ENCODE peak calls at places on chromosomes 7 and 10, in six cellular contexts. M is PC-9, E is neural progenitor cell, L is MM.1S, R is GM23248, F is GM23338. N is an unnamed sample.
A peak's percentile ranks its signal among the peaks of the same experiment; 100 is the strongest.

GRCh38 chr10:97046426-97047072 is 139.2 kb downstream of the SLIT1 start:
- DNase-seq in M (no peak), E (no peak), L (no peak), R (no peak), F (no peak), N (no peak)

GRCh38 chr7:56046728-56047445 is 4.4 kb downstream of the PSPH start:
- DNase-seq in M (no peak), E (peak; percentile 23), L (no peak), R (peak; percentile 77), F (no peak), N (no peak)

GRCh38 chr7:9307131-9307530 is 873.7 kb downstream of the NXPH1 start:
- DNase-seq in M (no peak), E (no peak), L (no peak), R (no peak), F (no peak), N (no peak)

GRCh38 chr10:133197786-133198185 is 32.2 kb upstream of the UTF1 start:
- DNase-seq in M (no peak), E (no peak), L (no peak), R (no peak), F (no peak), N (no peak)

GRCh38 chr10:50316169-50316568 is 64.9 kb upstream of the ASAH2 start:
- DNase-seq in M (no peak), E (no peak), L (no peak), R (no peak), F (no peak), N (no peak)

GRCh38 chr7:51315393-51316261 is 982 bp downstream of the COBL start:
- DNase-seq in M (peak; percentile 92), E (peak; percentile 75), L (no peak), R (peak; percentile 27), F (peak; percentile 85), N (peak; percentile 74)

GRCh38 chr10:102101152-102101551 is 19.0 kb downstream of the LDB1 start:
- DNase-seq in M (no peak), E (no peak), L (no peak), R (no peak), F (peak; percentile 36), N (no peak)

GRCh38 chr10:103554488-103555320 is 61.2 kb downstream of the NEURL1 start:
- DNase-seq in M (peak; percentile 32), E (peak; percentile 76), L (peak; percentile 52), R (peak; percentile 74), F (peak; percentile 83), N (peak; percentile 58)

GRCh38 chr10:17905491-17905890 is 46.2 kb upstream of the SLC39A12 start:
- DNase-seq in M (no peak), E (no peak), L (no peak), R (peak; percentile 47), F (no peak), N (peak; percentile 47)

GRCh38 chr10:109696981-109697775 is 226.1 kb downstream of the XPNPEP1 start:
- DNase-seq in M (no peak), E (no peak), L (no peak), R (no peak), F (no peak), N (no peak)

GRCh38 chr7:81802251-81802650 is 32.4 kb upstream of the HGF start:
- DNase-seq in M (no peak), E (no peak), L (no peak), R (no peak), F (no peak), N (no peak)

GRCh38 chr10:68271104-68271882 is 39.4 kb upstream of the ATOH7 start:
- DNase-seq in M (no peak), E (peak; percentile 81), L (no peak), R (no peak), F (peak; percentile 21), N (no peak)

DNA sequence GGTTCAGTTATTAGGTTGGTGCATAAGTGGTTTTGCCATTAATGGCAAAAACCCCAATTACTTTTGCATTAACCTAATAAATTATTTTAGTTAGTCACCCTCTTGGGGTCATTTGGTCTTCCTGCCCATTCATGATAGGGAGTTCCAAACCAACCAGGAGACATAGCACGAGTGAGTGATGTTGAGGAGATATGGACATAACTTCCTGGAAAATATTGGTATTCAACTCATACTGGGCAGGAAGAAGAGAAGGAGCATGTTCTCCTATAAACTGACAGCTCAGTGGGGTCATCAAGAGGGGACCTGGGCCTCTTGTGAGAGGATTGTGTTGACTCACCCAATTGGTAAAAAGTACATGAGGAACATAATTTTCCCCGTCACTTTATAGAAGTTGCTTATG is 23.7 kb downstream of the SPAG6 start:
- DNase-seq in M (no peak), E (no peak), L (no peak), R (no peak), F (no peak), N (no peak)
- H2AFZ ChIP-seq in M (no peak overlapping the region), E (no peak overlapping the region), L (no peak overlapping the region), R (no peak overlapping the region), F (no peak overlapping the region), N (no peak overlapping the region)

DNA sequence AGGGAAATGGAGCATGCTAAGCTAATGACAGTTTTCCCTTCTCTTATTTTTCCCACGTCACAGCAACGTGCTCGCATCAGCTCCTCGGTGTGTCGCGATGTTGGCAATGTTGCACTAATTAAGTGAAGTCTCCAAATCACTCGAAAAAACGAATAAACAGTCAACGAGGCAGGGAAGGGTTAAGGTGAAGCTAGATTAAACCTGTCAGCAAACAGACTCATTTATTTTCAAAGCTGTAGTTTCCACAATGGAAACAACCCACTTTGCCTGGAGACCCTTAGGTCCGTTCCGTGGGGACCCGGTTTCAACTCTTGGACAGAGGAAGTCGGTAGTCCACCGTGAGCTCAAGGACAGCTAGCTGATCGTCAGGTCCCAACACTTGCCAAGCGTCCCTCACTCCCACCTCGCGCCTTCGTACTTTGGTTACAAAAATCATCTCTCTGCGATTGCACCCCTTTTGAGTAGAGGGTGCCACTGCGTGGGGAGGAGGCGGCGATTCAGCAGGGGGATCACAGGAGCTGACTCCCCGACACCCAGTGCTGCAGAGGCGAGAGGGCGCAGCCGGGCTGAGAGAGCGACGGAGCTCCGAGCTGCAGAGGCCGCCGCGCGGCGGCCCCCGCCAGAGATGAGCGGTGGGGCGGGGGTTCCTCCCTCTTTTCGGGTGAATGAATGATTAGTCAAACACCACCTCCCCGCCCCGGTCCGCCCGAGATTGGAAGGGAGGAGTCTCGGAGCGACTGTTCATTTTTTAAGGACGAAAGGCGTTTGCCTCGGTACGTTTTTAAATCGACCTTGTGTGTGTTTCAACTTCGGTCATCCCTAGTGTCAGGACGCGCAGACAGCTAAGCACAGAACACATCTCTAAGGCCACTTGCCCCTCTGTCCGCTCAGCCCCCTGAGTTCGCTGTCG is 1.3 kb upstream of the BMPER start:
- DNase-seq in M (no peak), E (peak; percentile 77), L (peak; percentile 45), R (peak; percentile 88), F (peak; percentile 56), N (no peak)
- TF ChIP-seq EZH2 in M (no peak), E (peak; percentile 69), L (no peak), R (no peak), F (no peak), N (no peak)

DNA sequence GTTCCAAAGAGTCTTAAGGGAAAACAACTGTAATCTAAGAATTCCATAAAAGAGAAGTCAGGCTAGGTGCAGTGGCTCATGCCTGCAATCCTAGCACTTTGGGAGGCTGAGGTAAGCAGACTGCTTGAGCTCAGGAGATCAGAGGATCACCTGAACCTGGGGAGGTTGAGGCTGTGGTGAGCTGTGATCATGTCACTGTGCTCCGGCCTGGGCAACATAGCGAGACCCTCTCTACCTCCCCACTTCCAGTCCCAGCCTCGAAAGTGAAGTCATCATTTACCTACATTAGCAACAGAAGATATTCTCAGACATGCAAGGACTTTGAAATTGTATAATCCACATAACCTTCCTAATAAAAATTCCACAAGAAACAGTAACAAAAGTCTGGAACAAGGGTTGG is 129.8 kb upstream of the DNAJB12 start:
- DNase-seq in M (no peak), E (no peak), L (no peak), R (no peak), F (no peak), N (no peak)
- H3F3A ChIP-seq in M (no peaks in the 10 kb centered on the region), E (no peaks in the 10 kb centered on the region), L (no peaks in the 10 kb centered on the region), R (no peaks in the 10 kb centered on the region), F (no peaks in the 10 kb centered on the region), N (no peaks in the 10 kb centered on the region)

DNA sequence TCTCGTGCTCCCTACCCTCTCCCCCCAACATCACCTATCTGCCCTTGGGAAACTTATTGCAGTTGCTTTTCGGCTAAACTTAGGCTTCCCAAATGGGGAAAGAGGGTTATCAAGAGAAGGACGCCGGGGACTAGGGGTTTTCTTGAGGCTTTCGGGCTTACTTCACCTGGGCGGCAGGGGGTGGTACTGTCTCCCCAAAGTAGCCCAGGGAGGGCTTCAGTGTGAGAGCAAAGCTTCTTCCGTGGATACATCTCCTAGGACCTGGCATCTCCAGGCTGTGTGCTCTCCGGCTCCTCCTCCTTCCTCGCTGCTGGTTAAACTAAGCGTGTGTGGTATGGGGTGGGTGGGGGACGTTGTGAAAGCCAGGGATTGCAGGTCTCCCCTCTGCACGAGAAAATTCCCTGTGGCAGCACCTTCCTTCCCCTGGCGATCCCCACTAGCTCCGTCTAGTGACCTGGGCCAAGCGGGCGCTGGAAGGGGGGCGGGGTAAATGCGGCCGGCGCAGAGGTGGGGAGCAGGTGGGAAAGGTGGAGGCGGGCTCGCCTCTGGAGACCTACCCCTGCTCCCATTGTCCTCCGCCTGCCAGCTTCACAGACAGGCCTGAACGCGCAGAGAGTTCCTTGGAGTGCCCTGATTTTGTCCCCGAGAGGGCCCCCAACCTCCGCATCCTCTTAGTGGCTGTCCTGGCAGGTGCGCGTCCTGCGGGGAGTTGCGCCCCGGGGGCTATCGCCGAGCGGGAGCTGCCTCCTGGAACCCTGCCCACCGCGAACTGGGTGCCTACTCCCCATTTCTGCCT is 1.2 kb downstream of the PLXDC2 start:
- DNase-seq in M (no peak), E (peak; percentile 65), L (peak; percentile 24), R (peak; percentile 10), F (peak; percentile 81), N (no peak)
- H2AFZ ChIP-seq in M (no peak overlapping the region), E (peak overlapping the region; percentile 77), L (peak overlapping the region; percentile 63), R (peak overlapping the region; percentile 87), F (peak overlapping the region; percentile 81), N (peak overlapping the region; percentile 37)

GRCh38 chr7:15685358-15686181 is 913 bp downstream of the MEOX2 start:
- DNase-seq in M (no peak), E (peak; percentile 58), L (no peak), R (peak; percentile 76), F (peak; percentile 74), N (no peak)
- TF ChIP-seq EZH2 in M (no peak), E (peak; percentile 94), L (no peak), R (no peak), F (peak; percentile 43), N (no peak)

DNA sequence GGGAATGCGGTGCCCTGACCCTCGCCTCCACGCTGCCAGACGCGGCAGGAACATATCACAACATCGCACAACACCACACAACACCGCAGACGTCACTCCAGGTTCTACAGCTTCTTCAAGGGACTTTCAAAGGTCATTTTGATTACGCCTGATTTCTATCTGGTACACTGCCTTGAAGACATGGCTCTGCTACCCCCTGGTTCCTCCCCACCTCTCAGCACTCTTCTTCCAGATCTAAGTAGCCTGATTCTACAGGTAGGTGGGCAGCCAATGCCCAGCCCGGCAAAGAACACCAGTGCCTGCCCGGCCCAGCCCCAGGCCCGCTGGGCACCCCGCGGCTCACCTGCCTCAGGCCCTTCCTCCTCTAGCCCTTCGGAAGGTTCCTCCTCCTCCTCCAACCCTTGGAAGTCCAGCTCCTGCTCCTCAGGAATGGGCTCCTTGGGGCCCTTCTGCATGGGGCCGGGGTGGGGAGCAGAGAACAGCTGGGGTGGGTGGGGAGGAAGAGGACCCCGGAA is 8.4 kb downstream of the GIGYF1 start:
- DNase-seq in M (no peak), E (no peak), L (no peak), R (no peak), F (no peak), N (no peak)
- H3F3A ChIP-seq in M (peaks cover 8% of the 10 kb centered on the region), E (peaks cover 21% of the 10 kb centered on the region), L (peaks cover 3% of the 10 kb centered on the region), R (no peaks in the 10 kb centered on the region), F (peaks cover 19% of the 10 kb centered on the region), N (no peaks in the 10 kb centered on the region)

DNA sequence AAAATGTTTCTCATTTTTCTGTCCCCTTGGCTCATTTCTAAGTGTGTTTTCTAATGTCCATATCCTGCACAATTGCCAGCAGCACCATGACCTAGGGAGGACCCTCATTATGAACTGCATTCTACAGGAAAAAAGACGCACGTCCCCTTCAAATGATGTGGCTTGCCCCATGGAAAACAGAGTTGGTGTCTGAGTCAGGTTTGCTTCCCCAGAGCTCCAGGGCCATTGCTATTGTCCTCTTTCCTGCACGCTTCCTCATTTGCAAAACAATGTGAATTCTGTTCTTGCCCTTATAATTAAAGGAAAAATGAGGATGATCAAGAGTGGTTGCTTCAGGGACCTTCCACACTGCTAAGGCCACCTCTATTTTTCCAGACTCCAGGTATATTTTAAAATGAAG is 14.7 kb upstream of the ASB4 start:
- DNase-seq in M (no peak), E (peak; percentile 31), L (no peak), R (no peak), F (peak; percentile 29), N (no peak)
- H2AFZ ChIP-seq in M (no peak overlapping the region), E (no peak overlapping the region), L (peak overlapping the region; percentile 47), R (no peak overlapping the region), F (no peak overlapping the region), N (peak overlapping the region; percentile 56)